ENCODE peak calls at places on chromosomes 13 and 19, in four cellular contexts. H is stimulated activated CD4-positive, alpha-beta T cell treated with anti-CD3 and anti-CD28 coated beads, TNF-alpha, amount 100 ng/mL, for 48 hours; J is spleen; D is NCI-H2081. B is an unnamed sample.

GRCh38 chr13:41411536-41411935 is 45.8 kb upstream of the RGCC start:
- DNase-seq in D (no peak), H (no peak), J (peak; percentile 54), B (peak; percentile 57)

GRCh38 chr19:17337675-17338439 is 504 bp downstream of the GTPBP3 start:
- DNase-seq in H (no peak), D (peak; percentile 17), J (peak; percentile 86), B (no peak)

GRCh38 chr19:46596008-46596407 is 5.1 kb upstream of the CALM3 start:
- DNase-seq in D (no peak), J (no peak), H (no peak), B (no peak)

GRCh38 chr13:28459911-28460310 is 35.0 kb downstream of the FLT1 start:
- DNase-seq in J (no peak), H (no peak), D (no peak), B (no peak)

GRCh38 chr13:110116072-110116487 is 190.9 kb downstream of the COL4A1 start:
- DNase-seq in J (peak; percentile 89), H (no peak), D (no peak), B (peak; percentile 83)

GRCh38 chr13:73129023-73129422 is 70.2 kb downstream of the KLF5 start:
- DNase-seq in J (no peak), D (no peak), H (no peak), B (no peak)

GRCh38 chr13:45328661-45329105 is 12.3 kb downstream of the TPT1 start:
- DNase-seq in J (no peak), D (no peak), H (no peak), B (no peak)

GRCh38 chr13:113109151-113110047 is 3.8 kb downstream of the F7 start:
- DNase-seq in D (no peak), J (peak; percentile 65), H (no peak), B (no peak)

GRCh38 chr13:74556002-74556551 is 421.9 kb upstream of the KLF12 start:
- DNase-seq in H (no peak), J (no peak), D (peak; percentile 23), B (no peak)

GRCh38 chr19:35154535-35155406 is at the start of gene FXYD5:
- DNase-seq in D (no peak), J (peak; percentile 95), H (peak; percentile 82), B (peak; percentile 74)

GRCh38 chr13:40430234-40430633 is 236.2 kb downstream of the FOXO1 start:
- DNase-seq in H (no peak), J (no peak), D (no peak), B (no peak)

GRCh38 chr13:73171926-73172325 is 113.1 kb downstream of the KLF5 start:
- DNase-seq in D (no peak), J (no peak), H (no peak), B (no peak)

GRCh38 chr13:109959903-109960302 is 173.5 kb upstream of the IRS2 start:
- DNase-seq in D (no peak), J (no peak), H (no peak), B (no peak)

GRCh38 chr13:43368003-43368402 is 344.6 kb downstream of the DNAJC15 start:
- DNase-seq in J (no peak), D (no peak), H (no peak), B (no peak)

GRCh38 chr19:18063463-18063862 is 23.3 kb downstream of the IL12RB1 start:
- DNase-seq in J (no peak), D (no peak), H (no peak), B (no peak)

GRCh38 chr19:13843104-13843921 is 33.6 kb upstream of the NANOS3 start:
- DNase-seq in D (no peak), H (no peak), J (peak; percentile 84), B (peak; percentile 71)

GRCh38 chr13:73657821-73658540 is 476.2 kb downstream of the KLF12 start:
- DNase-seq in H (no peak), J (no peak), D (peak; percentile 90), B (no peak)

GRCh38 chr13:67045357-67045756 is 184.8 kb downstream of the PCDH9 start:
- DNase-seq in J (no peak), H (no peak), D (no peak), B (no peak)

GRCh38 chr13:22220186-22221160 is 549.6 kb downstream of the FGF9 start:
- DNase-seq in H (no peak), J (no peak), D (peak; percentile 79), B (no peak)

GRCh38 chr19:49224856-49225255 is 67.3 kb downstream of the TRPM4 start:
- DNase-seq in H (no peak), J (no peak), D (peak; percentile 39), B (peak; percentile 67)

GRCh38 chr19:38223617-38224013 is 407 bp downstream of the DPF1 start:
- DNase-seq in J (no peak), D (no peak), H (no peak), B (no peak)

GRCh38 chr13:45055902-45056648 is 64.2 kb upstream of the GTF2F2 start:
- DNase-seq in H (no peak), J (no peak), D (no peak), B (no peak)

GRCh38 chr13:71968025-71968424 is 101.0 kb upstream of the DACH1 start:
- DNase-seq in D (no peak), H (no peak), J (no peak), B (no peak)

GRCh38 chr13:35763805-35764170 is 287.3 kb upstream of the MAB21L1 start:
- DNase-seq in D (no peak), J (no peak), H (no peak), B (no peak)

GRCh38 chr13:23898101-23898500 is 799 bp upstream of the C1QTNF9B start:
- DNase-seq in J (no peak), D (no peak), H (no peak), B (no peak)

B was measured in ecto neural progenitor cell.